ENCODE peak calls at places on chromosome 12, in eight cellular contexts. M is progenitor cell of endocrine pancreas, N is upper lobe of right lung, B is Peyer's patch, I is kidney epithelial cell, W is neural crest cell, D is NB4, K is cardiac fibroblast. R is an unnamed sample.

GRCh38 chr12:121789800-121790748 is 3.4 kb downstream of the RHOF start:
- DNase-seq in M (no peak), N (peak), K (no peak), D (peak), I (no peak), W (no peak), B (peak), R (no peak)

GRCh38 chr12:18690653-18691052 is 47.2 kb downstream of the PLCZ1 start:
- DNase-seq in B (no peak), D (no peak), K (peak), I (peak), N (no peak), M (no peak), W (no peak), R (peak)

GRCh38 chr12:58323676-58324075 is 382.3 kb downstream of the ATP23 start:
- DNase-seq in N (no peak), M (no peak), K (no peak), D (no peak), I (no peak), W (no peak), B (no peak), R (no peak)

GRCh38 chr12:92039048-92039447 is 106.6 kb downstream of the BTG1 start:
- DNase-seq in M (no peak), N (no peak), W (no peak), D (no peak), B (no peak), K (no peak), I (no peak), R (no peak)

GRCh38 chr12:103824845-103825244 is 16.2 kb downstream of the NT5DC3 start:
- DNase-seq in D (no peak), W (no peak), I (no peak), B (no peak), N (no peak), M (no peak), K (peak), R (no peak)

GRCh38 chr12:47858511-47859266 is 39.0 kb upstream of the HDAC7 start:
- DNase-seq in B (no peak), D (no peak), M (no peak), W (no peak), K (no peak), N (no peak), I (no peak), R (no peak)

GRCh38 chr12:6235499-6235898 is 35.3 kb downstream of the CD9 start:
- DNase-seq in K (no peak), D (no peak), B (peak), I (no peak), W (no peak), N (peak), M (no peak), R (no peak)

GRCh38 chr12:92848740-92849139 is 80.4 kb downstream of the EEA1 start:
- DNase-seq in B (no peak), W (no peak), M (no peak), D (no peak), I (no peak), K (no peak), N (no peak), R (no peak)

GRCh38 chr12:55703976-55704761 is 3.5 kb downstream of the ITGA7 start:
- DNase-seq in N (no peak), K (peak), W (no peak), M (no peak), I (no peak), D (no peak), B (no peak), R (no peak)

GRCh38 chr12:52539024-52539820 is 13.7 kb downstream of the KRT71 start:
- DNase-seq in W (no peak), M (no peak), D (no peak), N (no peak), K (peak), I (peak), B (no peak), R (peak)

GRCh38 chr12:38907171-38907923 is 2.0 kb upstream of the CPNE8 start:
- DNase-seq in I (no peak), D (no peak), M (no peak), B (no peak), K (peak), W (no peak), N (no peak), R (no peak)

GRCh38 chr12:49703647-49704137 is 3.5 kb downstream of the FMNL3 start:
- DNase-seq in M (no peak), N (no peak), B (peak), I (peak), W (no peak), D (peak), K (peak), R (peak)

GRCh38 chr12:96240656-96241055 is 46.5 kb downstream of the ELK3 start:
- DNase-seq in N (no peak), M (no peak), I (no peak), K (no peak), W (no peak), D (no peak), B (no peak), R (peak)

GRCh38 chr12:49188916-49189367 is at the start of gene TUBA1A:
- DNase-seq in I (peak), B (peak), W (peak), K (peak), N (peak), D (peak), M (peak), R (peak)

GRCh38 chr12:25689996-25690501 is 137.0 kb upstream of the LMNTD1 start:
- DNase-seq in M (no peak), B (no peak), W (no peak), N (peak), I (no peak), K (peak), D (no peak), R (peak)

GRCh38 chr12:65891987-65892481 is 67.8 kb downstream of the HMGA2 start:
- DNase-seq in W (no peak), B (peak), D (no peak), M (no peak), I (peak), N (peak), K (peak), R (peak)

GRCh38 chr12:89709994-89710872 is 1.6 kb upstream of the ATP2B1 start:
- DNase-seq in D (no peak), M (peak), K (peak), I (no peak), B (peak), W (peak), N (peak), R (peak)

GRCh38 chr12:116264525-116265070 is 12.9 kb downstream of the MED13L start:
- DNase-seq in B (no peak), N (no peak), K (no peak), W (no peak), I (no peak), D (no peak), M (no peak), R (no peak)

GRCh38 chr12:116265361-116266128 is 11.9 kb downstream of the MED13L start:
- DNase-seq in K (peak), M (no peak), D (no peak), B (no peak), N (no peak), I (no peak), W (no peak), R (peak)

GRCh38 chr12:116267948-116268347 is 9.5 kb downstream of the MED13L start:
- DNase-seq in N (no peak), W (no peak), M (no peak), K (no peak), B (no peak), I (no peak), D (no peak), R (peak)

GRCh38 chr12:116266631-116267349 is 10.7 kb downstream of the MED13L start:
- DNase-seq in B (no peak), I (no peak), D (no peak), W (no peak), N (no peak), K (peak), M (no peak), R (no peak)

GRCh38 chr12:116266220-116266619 is 11.3 kb downstream of the MED13L start:
- DNase-seq in K (peak), N (no peak), M (no peak), W (no peak), I (no peak), B (no peak), D (no peak), R (peak)
- TF ChIP-seq CTCF in K (peak), N (no peak), M (no peak), W (no peak), I (peak), B (no peak), D (no peak), R (peak)

GRCh38 chr12:111174283-111175108 is 194.4 kb downstream of the PHETA1 start:
- DNase-seq in M (no peak), W (no peak), I (no peak), B (no peak), K (peak), D (peak), N (no peak), R (no peak)
- TF ChIP-seq CTCF in M (peak), W (peak), I (no peak), B (no peak), K (peak), D (peak), N (peak), R (peak)

DNA sequence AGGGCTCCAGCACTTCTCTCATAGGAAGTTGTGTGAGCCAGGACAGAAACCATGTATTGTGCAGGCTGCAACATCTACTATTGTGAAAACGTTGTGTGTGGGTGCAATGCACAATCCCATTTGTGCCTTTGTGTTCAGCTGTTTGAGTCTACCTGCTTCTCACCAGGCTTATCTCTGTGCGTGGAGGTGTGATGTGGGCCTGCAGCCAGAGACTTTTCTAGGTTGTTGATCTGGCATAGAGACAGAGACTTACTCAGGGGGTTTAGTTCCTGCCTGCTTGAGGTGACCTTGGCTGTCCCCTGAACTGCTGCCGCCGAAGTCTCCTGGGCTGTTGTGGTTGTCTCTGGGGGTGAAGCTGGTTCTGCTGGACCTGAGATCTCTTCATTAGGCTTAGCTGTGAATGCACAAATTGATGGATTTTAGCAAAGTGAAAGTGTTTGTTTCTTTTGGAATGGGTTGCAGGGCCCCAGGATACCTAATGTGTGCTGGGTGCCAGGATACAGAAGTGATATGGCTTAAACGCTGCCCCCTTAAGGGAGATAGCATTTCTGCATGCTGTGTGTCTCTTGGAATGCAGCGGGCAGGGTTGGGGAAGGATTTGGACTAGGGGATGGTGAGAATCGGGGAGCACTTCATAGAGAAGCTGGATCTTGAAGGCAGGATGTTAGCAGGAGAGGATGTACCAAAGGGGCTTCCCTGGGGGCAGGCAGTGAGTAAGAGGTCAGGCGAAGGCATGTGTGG is 2.5 kb downstream of the LACRT start:
- DNase-seq in M (no peak), N (no peak), K (no peak), D (no peak), I (no peak), W (no peak), B (no peak), R (no peak)
- TF ChIP-seq CTCF in M (peak), N (no peak), K (peak), D (peak), I (peak), W (no peak), B (no peak), R (no peak)

GRCh38 chr12:7310070-7310469 is 6.2 kb downstream of the ACSM4 start:
- DNase-seq in K (no peak), B (no peak), M (no peak), N (no peak), I (no peak), D (no peak), W (no peak), R (no peak)
- TF ChIP-seq CTCF in K (no peak), B (no peak), M (no peak), N (no peak), I (no peak), D (no peak), W (no peak), R (no peak)

GRCh38 chr12:94849411-94849976 is 154.0 kb downstream of the NDUFA12 start:
- DNase-seq in M (no peak), K (no peak), W (no peak), I (no peak), N (no peak), B (no peak), D (no peak), R (no peak)
- TF ChIP-seq CTCF in M (no peak), K (no peak), W (no peak), I (no peak), N (no peak), B (no peak), D (no peak), R (no peak)

R was measured in AG10803.